ENCODE peak calls at places on chromosomes 7 and 10, in seven cellular contexts. One of them, this sample, is unnamed.

GRCh38 chr7:142638581-142638980 is 110.7 kb upstream of the PRSS1 start:
- DNase-seq in testis: no peak
- DNase-seq in transverse colon: no peak
- DNase-seq in suprapubic skin: no peak
- DNase-seq in GM12878: no peak
- DNase-seq in right atrium auricular region: no peak
- DNase-seq in mesendoderm: no peak
- DNase-seq in this sample: no peak

GRCh38 chr7:101567231-101567630 is 61.9 kb downstream of the MYL10 start:
- DNase-seq in testis: no peak
- DNase-seq in transverse colon: peak; percentile 1
- DNase-seq in suprapubic skin: peak; percentile 2
- DNase-seq in GM12878: no peak
- DNase-seq in right atrium auricular region: no peak
- DNase-seq in mesendoderm: no peak
- DNase-seq in this sample: no peak

GRCh38 chr7:109003742-109004141 is 434.1 kb downstream of the DNAJB9 start:
- DNase-seq in testis: no peak
- DNase-seq in transverse colon: no peak
- DNase-seq in suprapubic skin: no peak
- DNase-seq in GM12878: no peak
- DNase-seq in right atrium auricular region: no peak
- DNase-seq in mesendoderm: peak; percentile 58
- DNase-seq in this sample: no peak

GRCh38 chr7:137958593-137959431 is 43.1 kb downstream of the CREB3L2 start:
- DNase-seq in testis: no peak
- DNase-seq in transverse colon: no peak
- DNase-seq in suprapubic skin: no peak
- DNase-seq in GM12878: no peak
- DNase-seq in right atrium auricular region: no peak
- DNase-seq in mesendoderm: no peak
- DNase-seq in this sample: no peak

GRCh38 chr7:123282181-123282580 is 82.4 kb upstream of the SLC13A1 start:
- DNase-seq in testis: no peak
- DNase-seq in transverse colon: no peak
- DNase-seq in suprapubic skin: no peak
- DNase-seq in GM12878: no peak
- DNase-seq in right atrium auricular region: no peak
- DNase-seq in mesendoderm: peak; percentile 34
- DNase-seq in this sample: no peak

GRCh38 chr7:156638443-156639077 is 2.0 kb upstream of the RNF32 start:
- DNase-seq in testis: no peak
- DNase-seq in transverse colon: no peak
- DNase-seq in suprapubic skin: no peak
- DNase-seq in GM12878: no peak
- DNase-seq in right atrium auricular region: no peak
- DNase-seq in mesendoderm: no peak
- DNase-seq in this sample: no peak

GRCh38 chr7:154736389-154736788 is 266.5 kb downstream of the PAXIP1 start:
- DNase-seq in testis: no peak
- DNase-seq in transverse colon: no peak
- DNase-seq in suprapubic skin: no peak
- DNase-seq in GM12878: no peak
- DNase-seq in right atrium auricular region: no peak
- DNase-seq in mesendoderm: no peak
- DNase-seq in this sample: no peak

GRCh38 chr10:17387861-17388503 is 66.4 kb downstream of the ST8SIA6 start:
- DNase-seq in testis: no peak
- DNase-seq in transverse colon: no peak
- DNase-seq in suprapubic skin: no peak
- DNase-seq in GM12878: no peak
- DNase-seq in right atrium auricular region: no peak
- DNase-seq in mesendoderm: peak; percentile 77
- DNase-seq in this sample: no peak

GRCh38 chr7:64528770-64529169 is 34.1 kb downstream of the ZNF680 start:
- DNase-seq in testis: no peak
- DNase-seq in transverse colon: no peak
- DNase-seq in suprapubic skin: no peak
- DNase-seq in GM12878: no peak
- DNase-seq in right atrium auricular region: no peak
- DNase-seq in mesendoderm: no peak
- DNase-seq in this sample: no peak

GRCh38 chr7:50558380-50559051 is 6.7 kb downstream of the DDC start:
- DNase-seq in testis: no peak
- DNase-seq in transverse colon: no peak
- DNase-seq in suprapubic skin: no peak
- DNase-seq in GM12878: no peak
- DNase-seq in right atrium auricular region: no peak
- DNase-seq in mesendoderm: no peak
- DNase-seq in this sample: no peak

GRCh38 chr7:75642810-75643486 is 95.8 kb downstream of the HIP1 start:
- DNase-seq in testis: peak; percentile 78
- DNase-seq in transverse colon: peak; percentile 53
- DNase-seq in suprapubic skin: no peak
- DNase-seq in GM12878: peak; percentile 39
- DNase-seq in right atrium auricular region: no peak
- DNase-seq in mesendoderm: peak; percentile 88
- DNase-seq in this sample: peak; percentile 81

GRCh38 chr7:148483941-148484340 is 106.6 kb upstream of the C7orf33 start:
- DNase-seq in testis: no peak
- DNase-seq in transverse colon: no peak
- DNase-seq in suprapubic skin: no peak
- DNase-seq in GM12878: no peak
- DNase-seq in right atrium auricular region: no peak
- DNase-seq in mesendoderm: no peak
- DNase-seq in this sample: no peak

GRCh38 chr7:47573758-47574472 is 8.0 kb downstream of the TNS3 start:
- DNase-seq in testis: no peak
- DNase-seq in transverse colon: no peak
- DNase-seq in suprapubic skin: peak; percentile 68
- DNase-seq in GM12878: no peak
- DNase-seq in right atrium auricular region: no peak
- DNase-seq in mesendoderm: no peak
- DNase-seq in this sample: peak; percentile 83

GRCh38 chr10:118721005-118721876 is 33.5 kb downstream of the CACUL1 start:
- DNase-seq in testis: peak; percentile 85
- DNase-seq in transverse colon: peak; percentile 58
- DNase-seq in suprapubic skin: no peak
- DNase-seq in GM12878: no peak
- DNase-seq in right atrium auricular region: no peak
- DNase-seq in mesendoderm: peak; percentile 51
- DNase-seq in this sample: peak; percentile 47

GRCh38 chr10:77333610-77334340 is 303.8 kb downstream of the KCNMA1 start:
- DNase-seq in testis: no peak
- DNase-seq in transverse colon: no peak
- DNase-seq in suprapubic skin: no peak
- DNase-seq in GM12878: no peak
- DNase-seq in right atrium auricular region: no peak
- DNase-seq in mesendoderm: no peak
- DNase-seq in this sample: no peak

GRCh38 chr10:600876-601275 is 88.6 kb downstream of the DIP2C start:
- DNase-seq in testis: no peak
- DNase-seq in transverse colon: no peak
- DNase-seq in suprapubic skin: no peak
- DNase-seq in GM12878: no peak
- DNase-seq in right atrium auricular region: no peak
- DNase-seq in mesendoderm: no peak
- DNase-seq in this sample: no peak

GRCh38 chr7:135152447-135152846 is 4.6 kb downstream of the TMEM140 start:
- DNase-seq in testis: no peak
- DNase-seq in transverse colon: no peak
- DNase-seq in suprapubic skin: no peak
- DNase-seq in GM12878: no peak
- DNase-seq in right atrium auricular region: no peak
- DNase-seq in mesendoderm: no peak
- DNase-seq in this sample: no peak

GRCh38 chr10:100520811-100521210 is 1.1 kb upstream of the SEC31B start:
- DNase-seq in testis: no peak
- DNase-seq in transverse colon: no peak
- DNase-seq in suprapubic skin: no peak
- DNase-seq in GM12878: no peak
- DNase-seq in right atrium auricular region: no peak
- DNase-seq in mesendoderm: no peak
- DNase-seq in this sample: no peak

GRCh38 chr10:14904864-14905263 is 26.2 kb downstream of the SUV39H2 start:
- DNase-seq in testis: no peak
- DNase-seq in transverse colon: no peak
- DNase-seq in suprapubic skin: no peak
- DNase-seq in GM12878: no peak
- DNase-seq in right atrium auricular region: no peak
- DNase-seq in mesendoderm: no peak
- DNase-seq in this sample: no peak

GRCh38 chr10:14906765-14907164 is 28.1 kb downstream of the SUV39H2 start:
- DNase-seq in testis: no peak
- DNase-seq in transverse colon: no peak
- DNase-seq in suprapubic skin: no peak
- DNase-seq in GM12878: no peak
- DNase-seq in right atrium auricular region: no peak
- DNase-seq in mesendoderm: no peak
- DNase-seq in this sample: no peak

GRCh38 chr10:14909101-14909500 is 30.4 kb downstream of the SUV39H2 start:
- DNase-seq in testis: no peak
- DNase-seq in transverse colon: no peak
- DNase-seq in suprapubic skin: no peak
- DNase-seq in GM12878: no peak
- DNase-seq in right atrium auricular region: no peak
- DNase-seq in mesendoderm: no peak
- DNase-seq in this sample: no peak

GRCh38 chr10:14905890-14906289 is 27.2 kb downstream of the SUV39H2 start:
- DNase-seq in testis: no peak
- DNase-seq in transverse colon: no peak
- DNase-seq in suprapubic skin: no peak
- DNase-seq in GM12878: no peak
- DNase-seq in right atrium auricular region: no peak
- DNase-seq in mesendoderm: no peak
- DNase-seq in this sample: no peak

DNA sequence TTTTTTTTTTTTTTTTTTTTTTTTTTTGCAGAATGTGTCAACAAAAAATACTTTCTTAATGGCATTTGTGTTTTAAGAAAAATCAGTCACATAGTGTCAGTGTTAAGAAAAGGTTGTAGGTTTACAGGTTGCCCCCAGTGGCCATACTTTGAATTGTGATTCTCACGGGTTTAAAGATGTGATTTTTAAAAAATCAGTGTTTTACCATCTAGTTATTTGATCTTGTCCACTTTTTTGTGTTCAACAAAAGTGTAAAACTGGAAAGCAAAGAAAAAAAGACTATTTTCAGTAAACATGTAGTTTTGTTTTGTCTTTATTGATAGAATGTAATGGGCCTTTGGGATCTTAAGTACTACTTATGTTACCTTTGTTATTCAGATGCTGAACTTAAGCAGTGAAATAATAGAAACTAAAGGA is 25.7 kb downstream of the SUV39H2 start:
- DNase-seq in testis: no peak
- DNase-seq in transverse colon: no peak
- DNase-seq in suprapubic skin: no peak
- DNase-seq in GM12878: no peak
- DNase-seq in right atrium auricular region: no peak
- DNase-seq in mesendoderm: peak; percentile 46
- DNase-seq in this sample: no peak
- H3K36me3 ChIP-seq in testis: no peaks in the 10 kb centered on the region
- H3K36me3 ChIP-seq in transverse colon: peaks cover 16% of the 10 kb centered on the region
- H3K36me3 ChIP-seq in suprapubic skin: peaks cover 24% of the 10 kb centered on the region
- H3K36me3 ChIP-seq in GM12878: peaks cover 6% of the 10 kb centered on the region
- H3K36me3 ChIP-seq in right atrium auricular region: peaks cover 15% of the 10 kb centered on the region
- H3K36me3 ChIP-seq in mesendoderm: peaks cover 2% of the 10 kb centered on the region
- H3K36me3 ChIP-seq in this sample: no peaks in the 10 kb centered on the region

GRCh38 chr10:109964318-109964717 is 41.0 kb upstream of the XPNPEP1 start:
- DNase-seq in testis: no peak
- DNase-seq in transverse colon: no peak
- DNase-seq in suprapubic skin: no peak
- DNase-seq in GM12878: no peak
- DNase-seq in right atrium auricular region: no peak
- DNase-seq in mesendoderm: no peak
- DNase-seq in this sample: no peak
- H3K4me1 ChIP-seq in testis: peaks cover 38% of the 10 kb centered on the region
- H3K4me1 ChIP-seq in transverse colon: peaks cover 51% of the 10 kb centered on the region
- H3K4me1 ChIP-seq in suprapubic skin: peaks cover 24% of the 10 kb centered on the region
- H3K4me1 ChIP-seq in GM12878: no peaks in the 10 kb centered on the region
- H3K4me1 ChIP-seq in right atrium auricular region: no peaks in the 10 kb centered on the region
- H3K4me1 ChIP-seq in mesendoderm: peaks cover 14% of the 10 kb centered on the region
- H3K4me1 ChIP-seq in this sample: no peaks in the 10 kb centered on the region

GRCh38 chr7:20952891-20953290 is 166.2 kb upstream of the SP8 start:
- DNase-seq in testis: no peak
- DNase-seq in transverse colon: no peak
- DNase-seq in suprapubic skin: no peak
- DNase-seq in GM12878: no peak
- DNase-seq in right atrium auricular region: no peak
- DNase-seq in mesendoderm: peak; percentile 56
- DNase-seq in this sample: no peak
- H3K4me3 ChIP-seq in testis: no peak overlapping the region
- H3K4me3 ChIP-seq in transverse colon: no peak overlapping the region
- H3K4me3 ChIP-seq in suprapubic skin: no peak overlapping the region
- H3K4me3 ChIP-seq in GM12878: no peak overlapping the region
- H3K4me3 ChIP-seq in right atrium auricular region: no peak overlapping the region
- H3K4me3 ChIP-seq in mesendoderm: no peak overlapping the region
- H3K4me3 ChIP-seq in this sample: no peak overlapping the region

DNA sequence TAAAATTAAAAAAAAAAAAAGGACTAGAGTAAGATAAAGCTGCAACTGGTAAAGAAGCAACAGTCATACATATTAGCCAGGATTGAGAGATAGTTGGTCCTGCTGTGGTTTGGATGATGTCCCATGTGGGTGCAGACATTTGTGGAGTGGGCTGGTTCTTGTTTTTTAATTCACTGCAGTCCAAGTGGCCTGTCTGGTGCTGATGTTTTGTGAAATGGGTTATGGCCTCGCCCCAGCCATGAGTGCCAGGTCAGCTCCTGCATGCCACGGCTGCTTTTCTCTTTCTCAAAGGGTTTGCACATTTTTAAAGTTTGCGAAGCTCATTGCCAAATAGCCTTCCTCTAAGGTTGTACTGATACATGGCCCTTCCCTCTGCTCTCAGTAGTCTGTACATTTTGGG is 14.1 kb upstream of the BTBD16 start:
- DNase-seq in testis: no peak
- DNase-seq in transverse colon: no peak
- DNase-seq in suprapubic skin: peak; percentile 35
- DNase-seq in GM12878: no peak
- DNase-seq in right atrium auricular region: no peak
- DNase-seq in mesendoderm: no peak
- DNase-seq in this sample: no peak
- H3K36me3 ChIP-seq in testis: no peaks in the 10 kb centered on the region
- H3K36me3 ChIP-seq in transverse colon: no peaks in the 10 kb centered on the region
- H3K36me3 ChIP-seq in suprapubic skin: peaks cover 28% of the 10 kb centered on the region
- H3K36me3 ChIP-seq in GM12878: no peaks in the 10 kb centered on the region
- H3K36me3 ChIP-seq in right atrium auricular region: peaks cover 49% of the 10 kb centered on the region
- H3K36me3 ChIP-seq in mesendoderm: no peaks in the 10 kb centered on the region
- H3K36me3 ChIP-seq in this sample: no peaks in the 10 kb centered on the region

This sample was measured in adrenal gland.